ENCODE peak calls at places on chromosomes 16 and 17, in ten cellular contexts. One of them, this sample, is unnamed.

GRCh38 chr16:1089439-1089821 is 6.6 kb downstream of the C1QTNF8 start:
- DNase-seq in heart left ventricle: no peak
- DNase-seq in body of pancreas: peak
- DNase-seq in cardiac muscle cell: no peak
- DNase-seq in BJ: no peak
- DNase-seq in breast epithelium: no peak
- DNase-seq in upper lobe of right lung: no peak
- DNase-seq in mesenchymal stem cell: no peak
- DNase-seq in fibroblast of pulmonary artery: no peak
- DNase-seq in sigmoid colon: no peak
- DNase-seq in this sample: no peak

GRCh38 chr17:18225121-18225561 is 294 bp upstream of the LLGL1 start:
- DNase-seq in upper lobe of right lung: peak
- DNase-seq in fibroblast of pulmonary artery: peak
- DNase-seq in cardiac muscle cell: peak
- DNase-seq in heart left ventricle: peak
- DNase-seq in breast epithelium: peak
- DNase-seq in body of pancreas: peak
- DNase-seq in mesenchymal stem cell: peak
- DNase-seq in sigmoid colon: peak
- DNase-seq in BJ: peak
- DNase-seq in this sample: peak

GRCh38 chr16:83720213-83720612 is 87.6 kb upstream of the HSBP1 start:
- DNase-seq in BJ: no peak
- DNase-seq in sigmoid colon: no peak
- DNase-seq in upper lobe of right lung: no peak
- DNase-seq in breast epithelium: no peak
- DNase-seq in body of pancreas: no peak
- DNase-seq in cardiac muscle cell: no peak
- DNase-seq in mesenchymal stem cell: no peak
- DNase-seq in heart left ventricle: no peak
- DNase-seq in fibroblast of pulmonary artery: no peak
- DNase-seq in this sample: no peak

GRCh38 chr17:63278731-63279442 is 167.2 kb downstream of the CYB561 start:
- DNase-seq in cardiac muscle cell: no peak
- DNase-seq in heart left ventricle: no peak
- DNase-seq in BJ: no peak
- DNase-seq in upper lobe of right lung: no peak
- DNase-seq in sigmoid colon: no peak
- DNase-seq in mesenchymal stem cell: no peak
- DNase-seq in body of pancreas: no peak
- DNase-seq in fibroblast of pulmonary artery: no peak
- DNase-seq in breast epithelium: no peak
- DNase-seq in this sample: no peak

GRCh38 chr16:17070882-17071592 is 399.7 kb downstream of the XYLT1 start:
- DNase-seq in heart left ventricle: no peak
- DNase-seq in body of pancreas: peak
- DNase-seq in mesenchymal stem cell: no peak
- DNase-seq in sigmoid colon: no peak
- DNase-seq in upper lobe of right lung: peak
- DNase-seq in breast epithelium: peak
- DNase-seq in fibroblast of pulmonary artery: no peak
- DNase-seq in cardiac muscle cell: no peak
- DNase-seq in BJ: no peak
- DNase-seq in this sample: no peak

GRCh38 chr17:1912146-1912545 is 82.3 kb downstream of the RPA1 start:
- DNase-seq in breast epithelium: no peak
- DNase-seq in heart left ventricle: peak
- DNase-seq in cardiac muscle cell: no peak
- DNase-seq in fibroblast of pulmonary artery: no peak
- DNase-seq in upper lobe of right lung: no peak
- DNase-seq in BJ: no peak
- DNase-seq in sigmoid colon: no peak
- DNase-seq in body of pancreas: no peak
- DNase-seq in mesenchymal stem cell: no peak
- DNase-seq in this sample: no peak

GRCh38 chr17:13350466-13350865 is 251.3 kb downstream of the HS3ST3A1 start:
- DNase-seq in fibroblast of pulmonary artery: no peak
- DNase-seq in BJ: no peak
- DNase-seq in mesenchymal stem cell: no peak
- DNase-seq in cardiac muscle cell: no peak
- DNase-seq in breast epithelium: no peak
- DNase-seq in body of pancreas: no peak
- DNase-seq in heart left ventricle: no peak
- DNase-seq in sigmoid colon: no peak
- DNase-seq in upper lobe of right lung: no peak
- DNase-seq in this sample: no peak

GRCh38 chr16:24550295-24550694 is 10.9 kb downstream of the RBBP6 start:
- DNase-seq in breast epithelium: no peak
- DNase-seq in cardiac muscle cell: no peak
- DNase-seq in fibroblast of pulmonary artery: no peak
- DNase-seq in body of pancreas: no peak
- DNase-seq in BJ: no peak
- DNase-seq in heart left ventricle: no peak
- DNase-seq in upper lobe of right lung: no peak
- DNase-seq in mesenchymal stem cell: no peak
- DNase-seq in sigmoid colon: no peak
- DNase-seq in this sample: no peak

GRCh38 chr16:66717112-66717675 is 20.7 kb upstream of the CMTM4 start:
- DNase-seq in fibroblast of pulmonary artery: peak
- DNase-seq in body of pancreas: no peak
- DNase-seq in breast epithelium: no peak
- DNase-seq in heart left ventricle: no peak
- DNase-seq in cardiac muscle cell: peak
- DNase-seq in BJ: no peak
- DNase-seq in sigmoid colon: no peak
- DNase-seq in upper lobe of right lung: no peak
- DNase-seq in mesenchymal stem cell: peak
- DNase-seq in this sample: peak

GRCh38 chr17:40539711-40540411 is 25.4 kb downstream of the CCR7 start:
- DNase-seq in fibroblast of pulmonary artery: no peak
- DNase-seq in upper lobe of right lung: peak
- DNase-seq in sigmoid colon: peak
- DNase-seq in breast epithelium: no peak
- DNase-seq in body of pancreas: no peak
- DNase-seq in mesenchymal stem cell: no peak
- DNase-seq in cardiac muscle cell: no peak
- DNase-seq in BJ: no peak
- DNase-seq in heart left ventricle: no peak
- DNase-seq in this sample: no peak

GRCh38 chr17:42329025-42329976 is 41.0 kb downstream of the STAT5A start:
- DNase-seq in sigmoid colon: no peak
- DNase-seq in upper lobe of right lung: no peak
- DNase-seq in heart left ventricle: no peak
- DNase-seq in mesenchymal stem cell: peak
- DNase-seq in cardiac muscle cell: peak
- DNase-seq in body of pancreas: peak
- DNase-seq in BJ: peak
- DNase-seq in fibroblast of pulmonary artery: peak
- DNase-seq in breast epithelium: peak
- DNase-seq in this sample: no peak

GRCh38 chr16:88528902-88529318 is 41.3 kb upstream of the ZC3H18 start:
- DNase-seq in upper lobe of right lung: no peak
- DNase-seq in heart left ventricle: peak
- DNase-seq in cardiac muscle cell: no peak
- DNase-seq in fibroblast of pulmonary artery: no peak
- DNase-seq in sigmoid colon: no peak
- DNase-seq in body of pancreas: no peak
- DNase-seq in mesenchymal stem cell: no peak
- DNase-seq in BJ: no peak
- DNase-seq in breast epithelium: no peak
- DNase-seq in this sample: no peak

GRCh38 chr17:66947311-66947710 is 17.2 kb upstream of the CACNG4 start:
- DNase-seq in sigmoid colon: no peak
- DNase-seq in breast epithelium: no peak
- DNase-seq in body of pancreas: no peak
- DNase-seq in mesenchymal stem cell: no peak
- DNase-seq in cardiac muscle cell: no peak
- DNase-seq in BJ: no peak
- DNase-seq in upper lobe of right lung: peak
- DNase-seq in heart left ventricle: no peak
- DNase-seq in fibroblast of pulmonary artery: no peak
- DNase-seq in this sample: no peak

GRCh38 chr16:57485091-57485915 is 990 bp downstream of the DOK4 start:
- DNase-seq in upper lobe of right lung: peak
- DNase-seq in body of pancreas: no peak
- DNase-seq in breast epithelium: no peak
- DNase-seq in BJ: no peak
- DNase-seq in cardiac muscle cell: no peak
- DNase-seq in fibroblast of pulmonary artery: no peak
- DNase-seq in heart left ventricle: no peak
- DNase-seq in sigmoid colon: no peak
- DNase-seq in mesenchymal stem cell: no peak
- DNase-seq in this sample: no peak

DNA sequence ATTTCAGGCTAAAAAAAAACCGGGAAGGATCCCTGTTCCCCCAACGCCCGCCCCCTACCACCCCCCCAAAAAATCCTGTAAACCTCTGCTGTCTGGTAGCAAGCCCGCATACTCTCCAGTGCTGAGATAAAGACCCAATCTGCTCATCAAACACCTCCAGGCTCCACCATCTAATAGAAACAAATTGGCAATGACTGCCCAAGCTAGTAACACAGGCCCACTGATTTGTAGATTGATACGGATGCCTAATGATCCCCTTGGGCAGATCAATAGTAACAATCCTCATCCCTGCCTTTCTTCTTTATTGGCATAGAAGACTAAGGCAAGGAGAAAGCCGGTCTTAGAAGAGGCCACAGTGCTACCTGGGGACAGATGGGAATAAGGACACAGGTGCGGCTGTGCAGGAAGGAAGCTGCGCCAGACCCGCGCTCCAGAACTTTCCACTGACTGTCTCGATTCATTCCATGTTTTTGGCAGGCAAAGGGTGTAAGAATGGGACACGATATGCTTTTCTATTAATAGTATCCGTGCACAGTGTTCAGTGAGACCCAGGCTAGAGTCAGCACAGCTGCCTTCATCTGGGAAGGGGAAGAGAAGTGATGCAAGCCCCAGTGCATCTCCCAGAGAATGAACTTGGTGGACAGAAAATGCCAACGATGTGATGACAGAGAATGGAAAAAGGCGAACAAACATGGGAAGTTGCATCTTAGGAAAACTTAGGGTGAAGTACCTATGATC is 407.6 kb upstream of the PSMD7 start:
- DNase-seq in upper lobe of right lung: no peak
- DNase-seq in mesenchymal stem cell: no peak
- DNase-seq in heart left ventricle: no peak
- DNase-seq in cardiac muscle cell: no peak
- DNase-seq in sigmoid colon: peak
- DNase-seq in fibroblast of pulmonary artery: no peak
- DNase-seq in breast epithelium: no peak
- DNase-seq in BJ: no peak
- DNase-seq in body of pancreas: no peak
- DNase-seq in this sample: no peak
- H3K4me3 ChIP-seq in upper lobe of right lung: no peak
- H3K4me3 ChIP-seq in mesenchymal stem cell: no peak
- H3K4me3 ChIP-seq in heart left ventricle: peak
- H3K4me3 ChIP-seq in cardiac muscle cell: no peak
- H3K4me3 ChIP-seq in sigmoid colon: no peak
- H3K4me3 ChIP-seq in fibroblast of pulmonary artery: no peak
- H3K4me3 ChIP-seq in breast epithelium: no peak
- H3K4me3 ChIP-seq in BJ: no peak
- H3K4me3 ChIP-seq in body of pancreas: no peak
- H3K4me3 ChIP-seq in this sample: no peak

GRCh38 chr16:2511996-2512919 is 1.5 kb upstream of the ATP6V0C start:
- DNase-seq in BJ: no peak
- DNase-seq in mesenchymal stem cell: no peak
- DNase-seq in body of pancreas: no peak
- DNase-seq in sigmoid colon: peak
- DNase-seq in upper lobe of right lung: no peak
- DNase-seq in fibroblast of pulmonary artery: no peak
- DNase-seq in breast epithelium: no peak
- DNase-seq in cardiac muscle cell: no peak
- DNase-seq in heart left ventricle: peak
- DNase-seq in this sample: no peak
- H3K4me3 ChIP-seq in BJ: no peak
- H3K4me3 ChIP-seq in mesenchymal stem cell: no peak
- H3K4me3 ChIP-seq in body of pancreas: no peak
- H3K4me3 ChIP-seq in sigmoid colon: no peak
- H3K4me3 ChIP-seq in upper lobe of right lung: no peak
- H3K4me3 ChIP-seq in fibroblast of pulmonary artery: no peak
- H3K4me3 ChIP-seq in breast epithelium: no peak
- H3K4me3 ChIP-seq in cardiac muscle cell: peak
- H3K4me3 ChIP-seq in heart left ventricle: no peak
- H3K4me3 ChIP-seq in this sample: no peak

DNA sequence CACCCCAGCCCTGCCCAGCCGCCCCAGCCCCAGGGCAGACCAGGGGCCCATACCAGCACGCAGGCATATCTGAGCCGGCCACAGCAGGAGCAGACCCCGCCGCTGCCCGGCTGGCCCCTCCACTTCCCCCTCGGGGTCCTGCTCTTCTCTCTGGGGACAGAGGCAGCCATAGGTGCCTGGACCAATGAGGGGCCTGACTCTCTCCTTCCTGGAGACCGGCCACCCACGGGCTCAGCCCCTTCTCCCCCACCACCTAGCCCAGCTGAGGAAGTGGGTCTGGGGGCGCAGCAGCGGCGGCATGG is 3.8 kb downstream of the TMC6 start:
- DNase-seq in mesenchymal stem cell: no peak
- DNase-seq in breast epithelium: no peak
- DNase-seq in body of pancreas: no peak
- DNase-seq in BJ: no peak
- DNase-seq in heart left ventricle: no peak
- DNase-seq in fibroblast of pulmonary artery: no peak
- DNase-seq in upper lobe of right lung: no peak
- DNase-seq in sigmoid colon: no peak
- DNase-seq in cardiac muscle cell: no peak
- DNase-seq in this sample: no peak
- H3K4me3 ChIP-seq in mesenchymal stem cell: no peak
- H3K4me3 ChIP-seq in breast epithelium: no peak
- H3K4me3 ChIP-seq in body of pancreas: no peak
- H3K4me3 ChIP-seq in BJ: no peak
- H3K4me3 ChIP-seq in heart left ventricle: peak
- H3K4me3 ChIP-seq in fibroblast of pulmonary artery: no peak
- H3K4me3 ChIP-seq in upper lobe of right lung: no peak
- H3K4me3 ChIP-seq in sigmoid colon: no peak
- H3K4me3 ChIP-seq in cardiac muscle cell: no peak
- H3K4me3 ChIP-seq in this sample: no peak

DNA sequence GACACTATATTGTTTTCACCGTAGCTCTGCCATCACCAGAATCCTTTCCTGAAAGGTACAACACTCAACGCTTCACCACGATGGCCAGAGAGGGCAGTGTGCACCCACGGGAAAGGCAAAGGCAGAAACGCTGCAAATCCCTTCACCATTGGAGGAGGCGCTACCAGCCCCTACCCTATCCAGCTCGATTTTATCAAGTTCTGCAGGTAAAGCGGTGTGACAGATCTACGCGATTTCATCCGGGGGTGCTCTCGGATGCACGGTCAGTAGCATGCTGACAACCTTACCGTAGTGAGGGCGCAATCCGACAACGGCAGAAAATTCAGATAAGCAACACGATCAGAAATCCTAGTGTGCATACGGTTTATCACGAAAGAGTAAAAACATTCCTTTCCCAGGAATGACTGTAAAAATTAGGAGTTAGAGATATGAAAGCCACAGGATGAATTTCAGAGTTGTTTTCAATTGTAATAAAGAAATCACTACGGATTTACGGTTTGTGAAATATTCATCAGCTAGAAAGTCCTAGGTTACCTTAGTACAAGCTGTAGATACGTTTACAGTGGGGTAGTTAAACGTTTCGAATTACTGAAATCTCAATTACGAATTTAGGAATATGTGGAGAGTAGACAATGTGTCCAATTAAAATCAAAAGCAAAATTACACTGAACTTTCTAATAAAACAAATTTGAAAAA is 1.8 kb downstream of the NETO2 start:
- DNase-seq in fibroblast of pulmonary artery: peak
- DNase-seq in mesenchymal stem cell: peak
- DNase-seq in sigmoid colon: peak
- DNase-seq in BJ: peak
- DNase-seq in body of pancreas: peak
- DNase-seq in heart left ventricle: peak
- DNase-seq in breast epithelium: peak
- DNase-seq in cardiac muscle cell: peak
- DNase-seq in upper lobe of right lung: peak
- DNase-seq in this sample: peak
- H3K4me3 ChIP-seq in fibroblast of pulmonary artery: peak
- H3K4me3 ChIP-seq in mesenchymal stem cell: peak
- H3K4me3 ChIP-seq in sigmoid colon: peak
- H3K4me3 ChIP-seq in BJ: peak
- H3K4me3 ChIP-seq in body of pancreas: no peak
- H3K4me3 ChIP-seq in heart left ventricle: peak
- H3K4me3 ChIP-seq in breast epithelium: peak
- H3K4me3 ChIP-seq in cardiac muscle cell: peak
- H3K4me3 ChIP-seq in upper lobe of right lung: peak
- H3K4me3 ChIP-seq in this sample: peak